ENCODE peak calls at places on chromosomes 1 and 21, in five cellular contexts. J is GM10248; B is iris pigment epithelial cell; I is stimulated activated CD4-positive, alpha-beta T cell treated with anti-CD3 and anti-CD28 coated beads, Interleukin-12 subunit alpha, Interleukin-12 subunit beta, amount 100 ng/mL, for 48 hours; F is hippocampal formation. D is an unnamed sample.

GRCh38 chr1:8727809-8728213 is 89.6 kb downstream of the RERE start:
- DNase-seq in I (no peak), J (peak; percentile 31), B (no peak), F (peak; percentile 14), D (no peak)

GRCh38 chr1:164609084-164609483 is 50.1 kb downstream of the PBX1 start:
- DNase-seq in F (no peak), B (no peak), I (no peak), J (no peak), D (no peak)

GRCh38 chr1:234861761-234862160 is 251.8 kb upstream of the IRF2BP2 start:
- DNase-seq in J (no peak), I (no peak), F (no peak), B (no peak), D (peak; percentile 92)

GRCh38 chr1:116288201-116288598 is 84.8 kb upstream of the ATP1A1 start:
- DNase-seq in B (no peak), F (no peak), I (no peak), J (peak; percentile 48), D (no peak)

GRCh38 chr1:214566158-214567104 is 15.0 kb upstream of the PTPN14 start:
- DNase-seq in I (no peak), B (peak; percentile 83), J (no peak), F (no peak), D (no peak)

GRCh38 chr1:35031103-35031452 is 667 bp downstream of the ZMYM6 start:
- DNase-seq in B (peak; percentile 63), J (no peak), I (peak; percentile 17), F (peak; percentile 1), D (peak; percentile 49)

GRCh38 chr21:15653710-15654109 is 76.1 kb upstream of the USP25 start:
- DNase-seq in I (no peak), F (no peak), B (no peak), J (no peak), D (no peak)

GRCh38 chr1:86530211-86530610 is 16.7 kb upstream of the CLCA4 start:
- DNase-seq in J (no peak), B (no peak), F (no peak), I (no peak), D (no peak)

GRCh38 chr1:150564051-150564991 is 15.1 kb downstream of the MCL1 start:
- DNase-seq in J (no peak), F (no peak), I (no peak), B (peak; percentile 63), D (no peak)

GRCh38 chr1:227883073-227883520 is 64.6 kb downstream of the WNT9A start:
- DNase-seq in J (no peak), B (no peak), I (no peak), F (no peak), D (no peak)

GRCh38 chr1:245304698-245305097 is 149.9 kb downstream of the KIF26B start:
- DNase-seq in F (no peak), I (no peak), J (no peak), B (no peak), D (no peak)

GRCh38 chr1:5921129-5921528 is 71.1 kb downstream of the NPHP4 start:
- DNase-seq in F (no peak), J (no peak), B (no peak), I (no peak), D (no peak)

GRCh38 chr1:53592521-53592982 is 133.4 kb downstream of the DMRTB1 start:
- DNase-seq in J (no peak), I (no peak), B (peak; percentile 93), F (no peak), D (peak; percentile 35)

GRCh38 chr1:65260851-65261473 is 48.4 kb upstream of the DNAJC6 start:
- DNase-seq in B (peak; percentile 66), F (no peak), J (no peak), I (no peak), D (no peak)

GRCh38 chr1:46522969-46523320 is 28.5 kb downstream of the KNCN start:
- DNase-seq in J (no peak), B (no peak), I (no peak), F (no peak), D (no peak)

GRCh38 chr1:163290025-163290610 is 31.6 kb upstream of the NUF2 start:
- DNase-seq in J (no peak), B (peak; percentile 80), F (no peak), I (no peak), D (no peak)

GRCh38 chr1:154574715-154575114 is 7.1 kb downstream of the CHRNB2 start:
- DNase-seq in J (no peak), B (peak; percentile 34), F (no peak), I (no peak), D (no peak)

GRCh38 chr1:2548068-2548589 is 8.0 kb upstream of the TNFRSF14 start:
- DNase-seq in I (peak; percentile 75), F (peak; percentile 77), B (peak; percentile 59), J (peak; percentile 71), D (peak; percentile 88)

GRCh38 chr1:202750024-202750423 is 39.8 kb upstream of the SYT2 start:
- DNase-seq in B (no peak), J (no peak), I (no peak), F (no peak), D (no peak)

GRCh38 chr21:21929228-21929627 is 931.0 kb downstream of the NCAM2 start:
- DNase-seq in I (no peak), B (no peak), F (no peak), J (no peak), D (no peak)

GRCh38 chr21:44303490-44303981 is 3.7 kb downstream of the PFKL start:
- DNase-seq in I (no peak), B (no peak), F (no peak), J (no peak), D (peak; percentile 97)

GRCh38 chr1:27607239-27607804 is 3.4 kb upstream of the AHDC1 start:
- DNase-seq in B (no peak), J (no peak), I (no peak), F (no peak), D (no peak)

GRCh38 chr21:26123012-26123411 is 47.6 kb downstream of the APP start:
- DNase-seq in J (no peak), F (no peak), I (no peak), B (peak; percentile 55), D (no peak)